ENCODE peak calls at places on chromosome 3, in eight cellular contexts. K is stimulated activated CD4-positive, alpha-beta T cell treated with anti-CD3 and anti-CD28 coated beads, Interleukin-1b, Interleukin-23, amount 100 ng/mL, for 4 hours; H is H4; M is effector memory CD4-positive, alpha-beta T cell; C is HuH-7.5; G is T-helper 17 cell; Z is ACHN; S is breast epithelium. W is an unnamed sample.

GRCh38 chr3:117526485-117527079 is 817.0 kb downstream of the TUSC7 start:
- DNase-seq in K (no peak), H (no peak), M (no peak), C (no peak), G (no peak), Z (peak; percentile 40), S (no peak), W (no peak)

GRCh38 chr3:27657871-27658270 is 64.3 kb downstream of the EOMES start:
- DNase-seq in K (no peak), H (no peak), M (no peak), C (no peak), G (no peak), Z (no peak), S (no peak), W (no peak)

GRCh38 chr3:9396301-9396631 is 1.1 kb upstream of the SETD5 start:
- DNase-seq in K (no peak), H (peak; percentile 98), M (peak; percentile 73), C (no peak), G (no peak), Z (peak; percentile 94), S (peak; percentile 83), W (no peak)

GRCh38 chr3:8581806-8582436 is 62.7 kb downstream of the SSUH2 start:
- DNase-seq in K (no peak), H (peak; percentile 72), M (no peak), C (no peak), G (no peak), Z (no peak), S (no peak), W (no peak)

GRCh38 chr3:181610083-181610972 is 101.4 kb upstream of the SOX2 start:
- DNase-seq in K (no peak), H (no peak), M (no peak), C (no peak), G (no peak), Z (no peak), S (no peak), W (no peak)

GRCh38 chr3:183381179-183381578 is 47.2 kb downstream of the MCF2L2 start:
- DNase-seq in K (no peak), H (peak; percentile 15), M (no peak), C (no peak), G (no peak), Z (no peak), S (no peak), W (no peak)

GRCh38 chr3:41265011-41265545 is 65.8 kb downstream of the CTNNB1 start:
- DNase-seq in K (no peak), H (peak; percentile 60), M (no peak), C (no peak), G (no peak), Z (no peak), S (no peak), W (no peak)

GRCh38 chr3:126025862-126026261 is 56.9 kb downstream of the ROPN1B start:
- DNase-seq in K (no peak), H (no peak), M (no peak), C (no peak), G (no peak), Z (no peak), S (no peak), W (no peak)

GRCh38 chr3:149151843-149152242 is 22.4 kb downstream of the HPS3 start:
- DNase-seq in K (no peak), H (peak; percentile 91), M (no peak), C (no peak), G (no peak), Z (no peak), S (no peak), W (no peak)

GRCh38 chr3:140093742-140094141 is 158.8 kb downstream of the CLSTN2 start:
- DNase-seq in K (no peak), H (peak; percentile 95), M (no peak), C (no peak), G (no peak), Z (peak; percentile 67), S (no peak), W (no peak)

GRCh38 chr3:122443090-122443489 is 27.2 kb upstream of the WDR5B start:
- DNase-seq in K (no peak), H (no peak), M (no peak), C (no peak), G (no peak), Z (no peak), S (no peak), W (no peak)

GRCh38 chr3:65597225-65597951 is 441.3 kb downstream of the MAGI1 start:
- DNase-seq in K (no peak), H (no peak), M (no peak), C (no peak), G (no peak), Z (no peak), S (no peak), W (no peak)

GRCh38 chr3:166837535-166837934 is 542.6 kb downstream of the ZBBX start:
- DNase-seq in K (no peak), H (peak; percentile 51), M (no peak), C (peak; percentile 7), G (no peak), Z (peak; percentile 46), S (no peak), W (no peak)

GRCh38 chr3:124780767-124781485 is 50.7 kb downstream of the UMPS start:
- DNase-seq in K (no peak), H (peak; percentile 92), M (no peak), C (peak; percentile 33), G (no peak), Z (no peak), S (no peak), W (no peak)

GRCh38 chr3:63814300-63814699 is 4.8 kb upstream of the C3orf49 start:
- DNase-seq in K (no peak), H (no peak), M (no peak), C (no peak), G (no peak), Z (no peak), S (no peak), W (no peak)

GRCh38 chr3:143121240-143122088 is 1.9 kb downstream of the CHST2 start:
- DNase-seq in K (peak; percentile 59), H (peak; percentile 29), M (no peak), C (no peak), G (peak; percentile 22), Z (no peak), S (no peak), W (peak; percentile 15)

GRCh38 chr3:77041756-77042155 is 1.9 kb downstream of the ROBO2 start:
- DNase-seq in K (no peak), H (no peak), M (no peak), C (no peak), G (no peak), Z (no peak), S (no peak), W (no peak)

GRCh38 chr3:33652736-33653135 is 65.3 kb downstream of the CLASP2 start:
- DNase-seq in K (no peak), H (no peak), M (no peak), C (no peak), G (no peak), Z (no peak), S (no peak), W (no peak)

GRCh38 chr3:69776289-69776688 is 37.0 kb downstream of the MITF start:
- DNase-seq in K (no peak), H (no peak), M (no peak), C (no peak), G (no peak), Z (no peak), S (no peak), W (no peak)

GRCh38 chr3:77707271-77707670 is 667.4 kb downstream of the ROBO2 start:
- DNase-seq in K (no peak), H (no peak), M (no peak), C (no peak), G (no peak), Z (no peak), S (no peak), W (no peak)

GRCh38 chr3:138206196-138206595 is 19.1 kb downstream of the ARMC8 start:
- DNase-seq in K (no peak), H (no peak), M (no peak), C (no peak), G (no peak), Z (no peak), S (no peak), W (no peak)

GRCh38 chr3:150216041-150216811 is 191.9 kb upstream of the TSC22D2 start:
- DNase-seq in K (no peak), H (peak; percentile 71), M (no peak), C (no peak), G (no peak), Z (no peak), S (no peak), W (no peak)

GRCh38 chr3:54951405-54951804 is 23.5 kb upstream of the LRTM1 start:
- DNase-seq in K (no peak), H (peak; percentile 78), M (no peak), C (no peak), G (no peak), Z (peak; percentile 75), S (peak; percentile 54), W (no peak)